ENCODE peak calls at places on chromosome 19, in five cellular contexts. One of them, this sample, is unnamed.

GRCh38 chr19:2327773-2328400 is 499 bp downstream of the LSM7 start:
- DNase-seq in K562: no peak
- DNase-seq in GM12878: peak
- DNase-seq in HepG2: peak
- DNase-seq in H1: peak
- DNase-seq in this sample: peak

GRCh38 chr19:33032218-33032781 is 32.4 kb downstream of the RHPN2 start:
- DNase-seq in K562: no peak
- DNase-seq in GM12878: no peak
- DNase-seq in HepG2: no peak
- DNase-seq in H1: no peak
- DNase-seq in this sample: no peak

GRCh38 chr19:51258761-51259160 is 7.9 kb downstream of the SIGLECL1 start:
- DNase-seq in K562: no peak
- DNase-seq in GM12878: no peak
- DNase-seq in HepG2: no peak
- DNase-seq in H1: no peak
- DNase-seq in this sample: no peak

GRCh38 chr19:53998223-53998622 is 6.8 kb downstream of the CACNG6 start:
- DNase-seq in K562: no peak
- DNase-seq in GM12878: no peak
- DNase-seq in HepG2: no peak
- DNase-seq in H1: no peak
- DNase-seq in this sample: no peak

GRCh38 chr19:16876904-16877361 is 11.9 kb upstream of the F2RL3 start:
- DNase-seq in K562: no peak
- DNase-seq in GM12878: no peak
- DNase-seq in HepG2: no peak
- DNase-seq in H1: no peak
- DNase-seq in this sample: no peak

GRCh38 chr19:4130635-4131438 is 6.9 kb upstream of the MAP2K2 start:
- DNase-seq in K562: peak
- DNase-seq in GM12878: no peak
- DNase-seq in HepG2: peak
- DNase-seq in H1: no peak
- DNase-seq in this sample: no peak

GRCh38 chr19:10535613-10536012 is 8.1 kb upstream of the ATG4D start:
- DNase-seq in K562: no peak
- DNase-seq in GM12878: no peak
- DNase-seq in HepG2: no peak
- DNase-seq in H1: no peak
- DNase-seq in this sample: no peak

GRCh38 chr19:43290568-43291359 is 21.4 kb upstream of the PSG9 start:
- DNase-seq in K562: no peak
- DNase-seq in GM12878: no peak
- DNase-seq in HepG2: no peak
- DNase-seq in H1: no peak
- DNase-seq in this sample: no peak

GRCh38 chr19:34276614-34277013 is 22.3 kb downstream of the GARRE1 start:
- DNase-seq in K562: no peak
- DNase-seq in GM12878: no peak
- DNase-seq in HepG2: no peak
- DNase-seq in H1: no peak
- DNase-seq in this sample: no peak

GRCh38 chr19:40633207-40633606 is 32.0 kb downstream of the LTBP4 start:
- DNase-seq in K562: no peak
- DNase-seq in GM12878: no peak
- DNase-seq in HepG2: peak
- DNase-seq in H1: no peak
- DNase-seq in this sample: no peak

GRCh38 chr19:5891938-5892771 is 11.4 kb downstream of the NDUFA11 start:
- DNase-seq in K562: peak
- DNase-seq in GM12878: no peak
- DNase-seq in HepG2: no peak
- DNase-seq in H1: no peak
- DNase-seq in this sample: peak

GRCh38 chr19:33040994-33041827 is 23.5 kb downstream of the RHPN2 start:
- DNase-seq in K562: no peak
- DNase-seq in GM12878: peak
- DNase-seq in HepG2: peak
- DNase-seq in H1: no peak
- DNase-seq in this sample: no peak

GRCh38 chr19:41930926-41931592 is 2.8 kb upstream of the ERFL start:
- DNase-seq in K562: no peak
- DNase-seq in GM12878: no peak
- DNase-seq in HepG2: no peak
- DNase-seq in H1: peak
- DNase-seq in this sample: no peak

GRCh38 chr19:46610851-46611770 is 10.0 kb downstream of the CALM3 start:
- DNase-seq in K562: no peak
- DNase-seq in GM12878: no peak
- DNase-seq in HepG2: no peak
- DNase-seq in H1: no peak
- DNase-seq in this sample: peak

GRCh38 chr19:46821512-46822359 is 28.9 kb downstream of the AP2S1 start:
- DNase-seq in K562: no peak
- DNase-seq in GM12878: no peak
- DNase-seq in HepG2: no peak
- DNase-seq in H1: no peak
- DNase-seq in this sample: no peak

GRCh38 chr19:45607071-45608029 is 5.3 kb upstream of the GPR4 start:
- DNase-seq in K562: peak
- DNase-seq in GM12878: no peak
- DNase-seq in HepG2: peak
- DNase-seq in H1: peak
- DNase-seq in this sample: peak
- H3K4me3 ChIP-seq in K562: no peak
- H3K4me3 ChIP-seq in GM12878: no peak
- H3K4me3 ChIP-seq in HepG2: peak
- H3K4me3 ChIP-seq in H1: peak
- H3K4me3 ChIP-seq in this sample: peak

GRCh38 chr19:18128044-18128443 is 24.9 kb upstream of the PIK3R2 start:
- DNase-seq in K562: no peak
- DNase-seq in GM12878: no peak
- DNase-seq in HepG2: no peak
- DNase-seq in H1: no peak
- DNase-seq in this sample: no peak

GRCh38 chr19:18128805-18129204 is 24.2 kb upstream of the PIK3R2 start:
- DNase-seq in K562: no peak
- DNase-seq in GM12878: no peak
- DNase-seq in HepG2: no peak
- DNase-seq in H1: no peak
- DNase-seq in this sample: no peak

GRCh38 chr19:18131841-18132596 is 20.9 kb upstream of the PIK3R2 start:
- DNase-seq in K562: peak
- DNase-seq in GM12878: no peak
- DNase-seq in HepG2: no peak
- DNase-seq in H1: no peak
- DNase-seq in this sample: no peak

GRCh38 chr19:18126097-18126496 is 26.9 kb upstream of the PIK3R2 start:
- DNase-seq in K562: no peak
- DNase-seq in GM12878: no peak
- DNase-seq in HepG2: no peak
- DNase-seq in H1: no peak
- DNase-seq in this sample: no peak

GRCh38 chr19:18130523-18131242 is 22.3 kb upstream of the PIK3R2 start:
- DNase-seq in K562: no peak
- DNase-seq in GM12878: no peak
- DNase-seq in HepG2: no peak
- DNase-seq in H1: no peak
- DNase-seq in this sample: no peak
- TF ChIP-seq CHD2 in K562: no peak
- TF ChIP-seq CHD2 in GM12878: no peak
- TF ChIP-seq CHD2 in HepG2: no peak
- TF ChIP-seq CHD2 in H1: no peak
- TF ChIP-seq CHD2 in this sample: no peak

GRCh38 chr19:35715981-35716734 is 1.6 kb upstream of the KMT2B start:
- DNase-seq in K562: peak
- DNase-seq in GM12878: no peak
- DNase-seq in HepG2: peak
- DNase-seq in H1: no peak
- DNase-seq in this sample: peak

GRCh38 chr19:35716735-35716984 is 1.1 kb upstream of the KMT2B start:
- DNase-seq in K562: no peak
- DNase-seq in GM12878: no peak
- DNase-seq in HepG2: no peak
- DNase-seq in H1: no peak
- DNase-seq in this sample: no peak

GRCh38 chr19:35718345-35719041 is 690 bp downstream of the KMT2B start:
- DNase-seq in K562: no peak
- DNase-seq in GM12878: no peak
- DNase-seq in HepG2: no peak
- DNase-seq in H1: no peak
- DNase-seq in this sample: peak

GRCh38 chr19:35716985-35717664 is 678 bp upstream of the KMT2B start:
- DNase-seq in K562: peak
- DNase-seq in GM12878: peak
- DNase-seq in HepG2: peak
- DNase-seq in H1: peak
- DNase-seq in this sample: peak

DNA sequence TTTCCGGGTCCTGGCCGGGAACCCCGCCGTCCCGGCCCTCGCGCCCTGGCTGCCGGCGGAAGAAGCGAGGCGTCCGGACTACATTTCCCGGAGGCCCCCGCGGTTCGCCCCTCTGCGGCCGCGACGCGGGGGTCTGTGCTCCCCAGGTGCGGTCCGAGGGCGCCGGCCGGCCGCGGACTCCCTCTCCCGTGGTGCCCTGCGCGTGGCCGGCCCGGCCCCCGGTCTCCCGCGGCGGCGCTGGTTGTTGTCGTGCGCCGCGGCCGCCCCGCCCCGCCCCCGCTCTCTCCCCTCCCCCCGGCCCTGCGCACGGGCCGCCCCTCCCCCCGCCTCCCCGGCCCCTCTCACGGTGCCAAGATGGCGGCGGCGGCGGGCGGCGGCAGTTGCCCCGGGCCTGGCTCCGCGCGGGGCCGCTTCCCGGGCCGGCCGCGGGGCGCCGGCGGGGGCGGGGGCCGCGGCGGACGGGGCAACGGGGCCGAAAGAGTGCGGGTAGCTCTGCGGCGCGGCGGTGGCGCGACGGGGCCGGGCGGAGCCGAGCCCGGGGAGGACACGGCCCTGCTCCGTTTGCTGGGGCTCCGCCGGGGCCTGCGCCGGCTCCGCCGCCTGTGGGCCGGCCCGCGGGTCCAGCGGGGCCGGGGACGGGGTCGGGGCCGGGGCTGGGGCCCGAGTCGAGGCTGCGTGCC is at the start of gene KMT2B:
- DNase-seq in K562: peak
- DNase-seq in GM12878: no peak
- DNase-seq in HepG2: no peak
- DNase-seq in H1: no peak
- DNase-seq in this sample: peak
- TF ChIP-seq SIN3A in K562: peak
- TF ChIP-seq SIN3A in GM12878: no peak
- TF ChIP-seq SIN3A in HepG2: no peak
- TF ChIP-seq SIN3A in H1: no peak
- TF ChIP-seq SIN3A in this sample: no peak

GRCh38 chr19:48400018-48400742 is 6.7 kb downstream of the GRIN2D start:
- DNase-seq in K562: peak
- DNase-seq in GM12878: no peak
- DNase-seq in HepG2: peak
- DNase-seq in H1: peak
- DNase-seq in this sample: peak
- H3K4me3 ChIP-seq in K562: peak
- H3K4me3 ChIP-seq in GM12878: no peak
- H3K4me3 ChIP-seq in HepG2: peak
- H3K4me3 ChIP-seq in H1: peak
- H3K4me3 ChIP-seq in this sample: no peak

GRCh38 chr19:532578-533484 is 1.3 kb downstream of the CDC34 start:
- DNase-seq in K562: peak
- DNase-seq in GM12878: no peak
- DNase-seq in HepG2: peak
- DNase-seq in H1: no peak
- DNase-seq in this sample: peak
- TF ChIP-seq CHD2 in K562: no peak
- TF ChIP-seq CHD2 in GM12878: no peak
- TF ChIP-seq CHD2 in HepG2: no peak
- TF ChIP-seq CHD2 in H1: no peak
- TF ChIP-seq CHD2 in this sample: peak

This sample was measured in SK-N-SH.